ENCODE peak calls at places on chromosome 1, in eight cellular contexts. L is GM12891; G is ELR; Z is amniotic stem cell; U is iris pigment epithelial cell; P is AG08395; B is CD4-positive, alpha-beta T cell; Y is spleen. R is an unnamed sample.

GRCh38 chr1:16992102-16992501 is 11.7 kb upstream of the MFAP2 start:
- DNase-seq in L (no peak), G (no peak), Z (no peak), U (no peak), P (no peak), B (no peak), Y (no peak), R (no peak)

GRCh38 chr1:197024460-197024859 is 42.6 kb downstream of the F13B start:
- DNase-seq in L (no peak), G (no peak), Z (no peak), U (peak; percentile 29), P (no peak), B (no peak), Y (no peak), R (no peak)

GRCh38 chr1:220281159-220281574 is 8.9 kb upstream of the RAB3GAP2 start:
- DNase-seq in L (no peak), G (peak; percentile 54), Z (no peak), U (peak; percentile 43), P (no peak), B (no peak), Y (no peak), R (peak; percentile 25)

GRCh38 chr1:11731719-11732283 is 4.1 kb upstream of the AGTRAP start:
- DNase-seq in L (no peak), G (no peak), Z (no peak), U (peak; percentile 82), P (peak; percentile 81), B (peak; percentile 17), Y (peak; percentile 85), R (peak; percentile 41)

GRCh38 chr1:59408608-59409007 is 111.7 kb downstream of the FGGY start:
- DNase-seq in L (no peak), G (no peak), Z (no peak), U (peak; percentile 51), P (peak; percentile 20), B (no peak), Y (no peak), R (no peak)

GRCh38 chr1:147496571-147496970 is 44.7 kb upstream of the BCL9 start:
- DNase-seq in L (no peak), G (peak; percentile 67), Z (no peak), U (peak; percentile 42), P (peak; percentile 49), B (no peak), Y (no peak), R (peak; percentile 40)

GRCh38 chr1:202697038-202697437 is 13.2 kb downstream of the SYT2 start:
- DNase-seq in L (no peak), G (no peak), Z (no peak), U (no peak), P (no peak), B (no peak), Y (peak; percentile 45), R (peak; percentile 41)

GRCh38 chr1:89767618-89768017 is 53.2 kb upstream of the LRRC8D start:
- DNase-seq in L (no peak), G (no peak), Z (no peak), U (no peak), P (no peak), B (no peak), Y (no peak), R (no peak)

GRCh38 chr1:222002503-222002902 is 260.6 kb upstream of the DUSP10 start:
- DNase-seq in L (no peak), G (no peak), Z (no peak), U (no peak), P (no peak), B (no peak), Y (no peak), R (no peak)

GRCh38 chr1:14371806-14372497 is 226.5 kb upstream of the KAZN start:
- DNase-seq in L (no peak), G (no peak), Z (peak; percentile 18), U (no peak), P (peak; percentile 51), B (no peak), Y (no peak), R (no peak)

GRCh38 chr1:153441238-153441755 is 19.2 kb downstream of the S100A7 start:
- DNase-seq in L (no peak), G (no peak), Z (no peak), U (no peak), P (no peak), B (no peak), Y (peak; percentile 51), R (no peak)

GRCh38 chr1:24020032-24020431 is 39.9 kb upstream of the SRSF10 start:
- DNase-seq in L (no peak), G (peak; percentile 13), Z (no peak), U (peak; percentile 60), P (no peak), B (no peak), Y (no peak), R (no peak)

GRCh38 chr1:82317671-82318070 is 516.9 kb downstream of the ADGRL2 start:
- DNase-seq in L (no peak), G (no peak), Z (no peak), U (peak; percentile 28), P (no peak), B (no peak), Y (no peak), R (peak; percentile 64)

GRCh38 chr1:235586413-235586812 is 63.2 kb downstream of the GNG4 start:
- DNase-seq in L (no peak), G (no peak), Z (no peak), U (no peak), P (no peak), B (no peak), Y (peak; percentile 16), R (no peak)

GRCh38 chr1:103949714-103950113 is 200.0 kb downstream of the AMY1C start:
- DNase-seq in L (no peak), G (no peak), Z (no peak), U (no peak), P (no peak), B (no peak), Y (no peak), R (no peak)

GRCh38 chr1:1777510-1777909 is 760 bp downstream of the NADK start:
- DNase-seq in L (no peak), G (peak; percentile 57), Z (no peak), U (no peak), P (peak; percentile 41), B (no peak), Y (no peak), R (peak; percentile 18)

GRCh38 chr1:187471555-187471954 is 642.8 kb downstream of the PLA2G4A start:
- DNase-seq in L (no peak), G (peak; percentile 76), Z (peak; percentile 29), U (peak; percentile 30), P (no peak), B (no peak), Y (no peak), R (no peak)

GRCh38 chr1:36580524-36580923 is 97.8 kb upstream of the CSF3R start:
- DNase-seq in L (no peak), G (no peak), Z (no peak), U (no peak), P (no peak), B (no peak), Y (no peak), R (no peak)

GRCh38 chr1:4267381-4268261 is 367.5 kb upstream of the C1orf174 start:
- DNase-seq in L (no peak), G (no peak), Z (no peak), U (no peak), P (no peak), B (no peak), Y (no peak), R (peak; percentile 90)

GRCh38 chr1:150562384-150563339 is 13.5 kb downstream of the ADAMTSL4 start:
- DNase-seq in L (no peak), G (peak; percentile 38), Z (no peak), U (no peak), P (no peak), B (peak; percentile 81), Y (peak; percentile 92), R (no peak)

GRCh38 chr1:234243872-234244271 is 129.4 kb upstream of the COA6 start:
- DNase-seq in L (no peak), G (no peak), Z (no peak), U (no peak), P (no peak), B (no peak), Y (no peak), R (no peak)

GRCh38 chr1:176682830-176683229 is 219.9 kb downstream of the PAPPA2 start:
- DNase-seq in L (no peak), G (no peak), Z (no peak), U (no peak), P (no peak), B (no peak), Y (no peak), R (no peak)

GRCh38 chr1:152928671-152929070 is 18.3 kb upstream of the SPRR5 start:
- DNase-seq in L (no peak), G (no peak), Z (no peak), U (no peak), P (no peak), B (no peak), Y (no peak), R (peak; percentile 6)

GRCh38 chr1:10529772-10530171 is 55.0 kb downstream of the PEX14 start:
- DNase-seq in L (no peak), G (no peak), Z (no peak), U (no peak), P (no peak), B (no peak), Y (no peak), R (no peak)

GRCh38 chr1:29249170-29249691 is 12.9 kb downstream of the PTPRU start:
- DNase-seq in L (no peak), G (peak; percentile 34), Z (no peak), U (peak; percentile 69), P (peak; percentile 64), B (no peak), Y (peak; percentile 31), R (no peak)